ENCODE peak calls at places on chromosomes 3 and 15, in ten cellular contexts. D, B, P, T, A, O, X, H, V and K are unnamed samples. For H3K9me3 and H3K27me3, the result is how much of the 10 kb centered on the place peaks cover.

GRCh38 chr15:41585140-41586047 is 26.4 kb downstream of the TYRO3 start:
- DNase-seq in D (peak), B (peak), P (no peak), T (no peak), A (peak), O (peak), X (peak), H (peak), V (peak), K (peak)

GRCh38 chr15:41150279-41150678 is 34.2 kb upstream of the INO80 start:
- DNase-seq in D (no peak), B (no peak), P (no peak), T (no peak), A (no peak), O (no peak), X (no peak), H (no peak), V (no peak), K (no peak)

GRCh38 chr15:30921781-30922371 is 18.2 kb downstream of the FAN1 start:
- DNase-seq in D (peak), B (peak), P (no peak), T (no peak), A (no peak), O (peak), X (peak), H (no peak), V (no peak), K (no peak)

GRCh38 chr3:53658613-53659193 is 164.3 kb downstream of the CACNA1D start:
- DNase-seq in D (no peak), B (no peak), P (no peak), T (no peak), A (peak), O (no peak), X (no peak), H (peak), V (no peak), K (no peak)

GRCh38 chr3:42702066-42702951 is at the start of gene HHATL:
- DNase-seq in D (no peak), B (peak), P (no peak), T (peak), A (no peak), O (peak), X (no peak), H (no peak), V (no peak), K (no peak)

GRCh38 chr3:189803254-189803653 is 172.1 kb downstream of the TP63 start:
- DNase-seq in D (no peak), B (no peak), P (no peak), T (no peak), A (no peak), O (no peak), X (no peak), H (no peak), V (no peak), K (no peak)

GRCh38 chr3:55483196-55484095 is 3.7 kb downstream of the WNT5A start:
- DNase-seq in D (no peak), B (no peak), P (no peak), T (no peak), A (no peak), O (no peak), X (peak), H (no peak), V (no peak), K (no peak)

GRCh38 chr3:55487376-55488241 is 503 bp upstream of the WNT5A start:
- DNase-seq in D (no peak), B (peak), P (no peak), T (no peak), A (peak), O (peak), X (peak), H (peak), V (peak), K (peak)

DNA sequence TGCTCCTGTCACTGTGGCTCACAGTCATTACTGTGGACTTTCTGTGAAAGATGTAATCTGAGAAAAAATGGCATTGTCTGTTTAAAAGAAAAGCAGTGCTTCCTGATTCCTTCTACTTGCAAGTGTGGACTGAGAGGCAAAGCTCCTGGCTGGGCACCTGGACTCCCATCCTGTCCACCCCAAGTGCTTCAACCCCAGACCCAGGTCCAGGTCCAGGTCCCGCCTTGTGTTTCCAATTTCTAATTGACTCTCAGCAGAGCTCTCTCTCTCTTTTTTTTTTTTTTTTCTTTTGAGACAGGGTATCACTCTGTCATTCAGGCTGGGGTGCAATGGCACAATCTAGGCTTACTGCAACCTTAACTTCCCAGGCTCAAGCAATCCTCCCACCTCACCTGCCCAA is 94.9 kb downstream of the ATP10A start:
- DNase-seq in D (no peak), B (no peak), P (no peak), T (no peak), A (no peak), O (no peak), X (no peak), H (no peak), V (no peak), K (no peak)
- H3K9me3 ChIP-seq in D (under half), B (under half), P (under half), T (under half), A (under half), O (under half), X (under half), H (under half), V (under half), K (under half)

DNA sequence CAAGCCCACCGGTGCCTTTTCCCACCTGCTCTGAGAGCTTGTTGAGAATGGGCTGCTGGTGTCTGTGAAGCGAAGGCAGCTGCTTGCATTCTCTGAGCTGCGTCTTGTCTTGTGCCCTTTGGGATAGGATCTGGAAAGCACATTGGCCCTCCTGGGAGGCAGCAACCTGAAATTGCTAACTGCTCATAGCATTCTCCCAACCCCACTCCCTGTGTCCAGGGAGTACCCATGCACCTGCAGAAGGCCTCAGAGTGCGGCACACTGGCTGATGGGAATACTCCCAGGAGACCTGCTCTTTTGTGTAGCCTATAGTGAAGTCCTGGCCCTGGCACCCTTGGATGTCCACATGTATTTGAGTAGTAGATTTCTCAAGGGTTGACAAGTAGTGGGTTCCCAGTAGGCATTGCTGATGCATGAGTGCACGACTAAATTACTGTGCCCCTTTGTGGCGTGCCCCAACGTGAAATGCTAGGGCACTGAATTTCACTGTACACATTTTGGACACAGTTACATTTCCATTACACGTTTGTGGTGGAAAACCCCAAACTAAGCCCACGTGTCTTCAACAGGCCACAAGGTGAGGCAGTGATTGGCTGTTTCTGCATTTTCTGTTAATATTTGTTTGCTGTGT is 3.7 kb downstream of the EPHB1 start:
- DNase-seq in D (no peak), B (no peak), P (no peak), T (no peak), A (no peak), O (no peak), X (no peak), H (no peak), V (no peak), K (no peak)
- H3K27me3 ChIP-seq in D (half or more), B (under half), P (half or more), T (under half), A (under half), O (under half), X (under half), H (under half), V (under half), K (under half)

DNA sequence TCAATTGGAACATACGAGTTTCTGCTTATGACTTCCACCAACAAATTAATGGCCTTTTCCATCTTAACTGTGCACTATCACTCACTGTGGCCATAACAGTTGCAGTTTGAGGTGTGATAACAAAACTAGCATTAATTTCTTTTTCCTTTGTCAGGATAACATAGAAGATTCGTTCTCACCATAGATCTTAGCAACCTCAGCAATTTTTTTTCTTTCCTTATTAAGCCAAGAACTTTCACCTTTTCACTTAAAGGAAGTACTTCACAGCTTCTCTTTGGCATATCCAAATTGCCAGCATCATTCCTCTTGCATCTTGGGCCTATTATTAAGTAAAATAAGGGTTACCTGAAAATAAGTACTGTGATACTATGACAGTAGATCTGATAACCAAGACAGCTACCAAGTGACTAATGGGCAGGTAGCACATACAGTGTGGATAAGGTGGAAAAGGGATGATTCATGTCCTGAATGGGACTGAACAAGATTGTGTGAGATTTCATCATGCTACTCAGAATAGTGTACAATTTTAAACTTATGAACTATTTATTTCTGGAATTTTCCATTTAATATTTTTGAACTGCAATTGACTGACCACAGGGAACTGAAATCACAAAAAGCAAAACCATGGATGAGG is 46.6 kb downstream of the CEP70 start:
- DNase-seq in D (no peak), B (no peak), P (no peak), T (no peak), A (no peak), O (no peak), X (no peak), H (no peak), V (no peak), K (no peak)
- H3K9me3 ChIP-seq in D (under half), B (under half), P (under half), T (half or more), A (under half), O (under half), X (under half), H (under half), V (under half), K (under half)

GRCh38 chr3:33810545-33810944 is 12.1 kb downstream of the PDCD6IP start:
- DNase-seq in D (no peak), B (no peak), P (no peak), T (no peak), A (peak), O (no peak), X (no peak), H (no peak), V (no peak), K (no peak)
- H3K27me3 ChIP-seq in D (under half), B (under half), P (under half), T (under half), A (under half), O (under half), X (under half), H (under half), V (under half), K (under half)

DNA sequence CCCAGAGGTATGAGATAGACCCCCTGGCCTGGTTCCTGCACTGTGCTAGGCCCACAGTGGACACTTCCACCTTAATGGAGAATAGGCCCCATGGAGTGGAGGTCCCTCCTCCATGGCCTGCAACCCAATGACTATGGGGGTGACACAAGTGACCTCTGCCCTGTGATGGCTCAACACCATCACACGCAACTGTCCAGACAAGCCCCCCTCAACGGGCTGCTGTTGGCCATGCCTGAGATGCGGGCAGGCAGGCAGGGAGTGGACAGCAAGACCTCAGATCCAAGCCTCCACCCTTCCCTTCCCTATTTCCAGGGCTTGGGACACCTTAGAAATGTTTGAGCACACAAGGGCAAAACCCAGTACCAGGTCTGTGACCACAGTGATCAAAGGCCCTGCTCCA is 36.7 kb downstream of the GRAMD2A start:
- DNase-seq in D (no peak), B (no peak), P (no peak), T (no peak), A (no peak), O (no peak), X (no peak), H (no peak), V (no peak), K (no peak)
- H3K9me3 ChIP-seq in D (under half), B (under half), P (under half), T (under half), A (under half), O (under half), X (under half), H (under half), V (under half), K (under half)